ENCODE peak calls at places on chromosome 22, in seven cellular contexts. H is H54, D is testis, E is stomach, O is Peyer's patch, U is esophagus squamous epithelium, V is body of pancreas. L is an unnamed sample.
A peak's percentile ranks its signal among the peaks of the same experiment; 100 is the strongest.

GRCh38 chr22:40714514-40714966 is 35.3 kb downstream of the MCHR1 start:
- DNase-seq in V (no peak), H (no peak), D (no peak), U (no peak), E (no peak), O (no peak), L (no peak)

GRCh38 chr22:19799322-19800190 is 39.0 kb downstream of the TBX1 start:
- DNase-seq in V (no peak), D (no peak), E (no peak), O (no peak), U (no peak), H (peak; percentile 75), L (no peak)

GRCh38 chr22:48594757-48595510 is 1232.7 kb downstream of the BRD1 start:
- DNase-seq in H (no peak), D (no peak), O (no peak), V (no peak), U (no peak), E (no peak), L (no peak)

GRCh38 chr22:42078469-42079318 is 806 bp upstream of the SMDT1 start:
- DNase-seq in H (no peak), V (peak; percentile 31), D (peak; percentile 49), U (no peak), O (peak; percentile 55), E (no peak), L (no peak)

GRCh38 chr22:49824185-49824925 is 3.3 kb downstream of the BRD1 start:
- DNase-seq in H (no peak), V (no peak), O (no peak), E (no peak), D (no peak), U (no peak), L (no peak)

GRCh38 chr22:45262931-45263789 is 21.6 kb upstream of the UPK3A start:
- DNase-seq in V (no peak), U (no peak), E (no peak), H (no peak), O (peak; percentile 88), D (no peak), L (no peak)

GRCh38 chr22:24188705-24189248 is 7.5 kb downstream of the SUSD2 start:
- DNase-seq in D (no peak), U (no peak), O (no peak), V (no peak), H (no peak), E (no peak), L (no peak)

GRCh38 chr22:31241936-31242335 is 29.8 kb downstream of the LIMK2 start:
- DNase-seq in H (no peak), D (no peak), O (no peak), V (no peak), U (no peak), E (no peak), L (no peak)

GRCh38 chr22:22697377-22698120 is 53.1 kb downstream of the GGTLC2 start:
- DNase-seq in V (no peak), U (no peak), E (no peak), O (peak; percentile 45), D (no peak), H (no peak), L (no peak)

GRCh38 chr22:50314455-50315288 is 7.2 kb upstream of the PLXNB2 start:
- DNase-seq in O (peak; percentile 96), U (no peak), H (no peak), D (no peak), V (no peak), E (peak; percentile 54), L (no peak)

GRCh38 chr22:41943661-41944209 is 3.2 kb downstream of the CENPM start:
- DNase-seq in D (no peak), V (no peak), E (peak; percentile 77), H (no peak), O (no peak), U (no peak), L (no peak)

GRCh38 chr22:33438273-33438672 is 380.1 kb upstream of the SYN3 start:
- DNase-seq in U (no peak), E (no peak), H (peak; percentile 61), D (no peak), O (no peak), V (no peak), L (no peak)

GRCh38 chr22:44584256-44584902 is 86.3 kb upstream of the RTL6 start:
- DNase-seq in V (peak; percentile 34), H (no peak), O (no peak), U (no peak), E (no peak), D (no peak), L (peak; percentile 45)

GRCh38 chr22:47168441-47168840 is 406.0 kb downstream of the TBC1D22A start:
- DNase-seq in E (peak; percentile 15), O (peak; percentile 30), D (no peak), U (no peak), H (no peak), V (peak; percentile 4), L (peak; percentile 59)

GRCh38 chr22:40449676-40450035 is 79.3 kb downstream of the SGSM3 start:
- DNase-seq in V (no peak), U (no peak), D (no peak), E (no peak), O (no peak), H (no peak), L (no peak)

GRCh38 chr22:16387088-16387487 is 205.5 kb downstream of the CCT8L2 start:
- DNase-seq in H (no peak), D (no peak), E (no peak), O (no peak), V (no peak), U (no peak), L (no peak)

GRCh38 chr22:30424471-30425326 is 869 bp upstream of the MTFP1 start:
- DNase-seq in H (no peak), E (no peak), D (no peak), V (no peak), U (no peak), O (no peak), L (no peak)

GRCh38 chr22:20264614-20265452 is 3.3 kb downstream of the RTN4R start:
- DNase-seq in U (no peak), H (no peak), V (peak; percentile 72), O (no peak), D (no peak), E (no peak), L (no peak)

GRCh38 chr22:45413368-45414211 is at the start of the genes RIBC2 and SMC1B:
- DNase-seq in E (peak; percentile 80), O (peak; percentile 91), D (peak; percentile 87), H (no peak), U (no peak), V (peak; percentile 79), L (peak; percentile 49)

GRCh38 chr22:46090051-46090591 is 60.2 kb upstream of the PPARA start:
- DNase-seq in H (no peak), O (no peak), D (no peak), V (peak; percentile 94), E (peak; percentile 85), U (no peak), L (peak; percentile 94)

GRCh38 chr22:37701121-37701786 is 4.4 kb downstream of the TRIOBP start:
- DNase-seq in D (no peak), O (no peak), H (no peak), U (no peak), E (peak; percentile 55), V (no peak), L (no peak)

GRCh38 chr22:29979645-29980303 is 96.8 kb downstream of the MTMR3 start:
- DNase-seq in O (no peak), U (no peak), V (no peak), D (no peak), E (no peak), H (no peak), L (no peak)

GRCh38 chr22:31538815-31539214 is 42.5 kb downstream of the SFI1 start:
- DNase-seq in D (no peak), O (no peak), U (no peak), H (no peak), V (no peak), E (no peak), L (no peak)

GRCh38 chr22:43148581-43148980 is 2.8 kb upstream of the TSPO start:
- DNase-seq in D (no peak), H (no peak), U (no peak), O (peak; percentile 63), V (no peak), E (no peak), L (no peak)

GRCh38 chr22:43147821-43148220 is 3.5 kb upstream of the TSPO start:
- DNase-seq in O (no peak), D (no peak), U (no peak), H (no peak), V (no peak), E (no peak), L (no peak)

GRCh38 chr22:43144949-43145348 is 1.8 kb upstream of the MCAT start:
- DNase-seq in V (no peak), E (no peak), D (no peak), H (no peak), O (no peak), U (no peak), L (peak; percentile 41)

GRCh38 chr22:43142881-43143562 is at the start of gene MCAT:
- DNase-seq in H (peak; percentile 73), E (peak; percentile 90), U (no peak), V (peak; percentile 88), D (peak; percentile 88), O (peak; percentile 94), L (peak; percentile 57)
- TF ChIP-seq POLR2A in H (peak; percentile 39), E (no peak), U (peak; percentile 23), V (peak; percentile 28), D (no peak), O (peak; percentile 38), L (peak; percentile 11)

GRCh38 chr22:36327922-36328551 is 59.7 kb downstream of the MYH9 start:
- DNase-seq in O (no peak), H (no peak), D (no peak), V (peak; percentile 88), E (no peak), U (no peak), L (no peak)

GRCh38 chr22:36330655-36331305 is 57.0 kb downstream of the MYH9 start:
- DNase-seq in E (no peak), O (no peak), H (no peak), D (no peak), U (no peak), V (no peak), L (peak; percentile 90)

GRCh38 chr22:36328635-36329216 is 59.0 kb downstream of the MYH9 start:
- DNase-seq in O (peak; percentile 82), U (no peak), H (no peak), V (peak; percentile 84), D (peak; percentile 63), E (peak; percentile 61), L (no peak)

GRCh38 chr22:36330127-36330526 is 57.6 kb downstream of the MYH9 start:
- DNase-seq in V (no peak), H (no peak), D (no peak), O (no peak), U (no peak), E (no peak), L (no peak)

GRCh38 chr22:36329217-36330078 is 58.3 kb downstream of the MYH9 start:
- DNase-seq in V (peak; percentile 81), U (no peak), E (peak; percentile 51), O (peak; percentile 76), H (peak; percentile 61), D (no peak), L (no peak)
- TF ChIP-seq POLR2A in V (no peak), U (no peak), E (no peak), O (no peak), H (no peak), D (no peak), L (no peak)

GRCh38 chr22:38735126-38735464 is 20.7 kb downstream of the SUN2 start:
- DNase-seq in H (no peak), O (no peak), U (no peak), E (no peak), V (no peak), D (no peak), L (no peak)
- TF ChIP-seq POLR2A in H (no peak), O (no peak), U (no peak), E (no peak), V (no peak), D (no peak), L (no peak)

GRCh38 chr22:27259390-27259789 is 542.2 kb downstream of the MN1 start:
- DNase-seq in V (no peak), E (no peak), U (no peak), D (no peak), H (no peak), O (no peak), L (no peak)
- TF ChIP-seq POLR2A in V (no peak), E (no peak), U (no peak), D (no peak), H (no peak), O (no peak), L (no peak)

L was measured in lower leg skin.